ENCODE peak calls at places on chromosomes 2 and 18, in five cellular contexts. B is breast epithelium, S is transverse colon, Q is suprapubic skin, Z is spleen. W is an unnamed sample. For H3K9me3, the result is how much of the 10 kb centered on the place peaks cover.

GRCh38 chr2:172374318-172375240 is 52.8 kb upstream of the ITGA6 start:
- DNase-seq in B (no peak), S (no peak), Q (no peak), Z (no peak), W (no peak)

GRCh38 chr2:144261336-144261735 is 258.6 kb downstream of the ZEB2 start:
- DNase-seq in B (no peak), S (no peak), Q (no peak), Z (no peak), W (no peak)

GRCh38 chr2:236862961-236863728 is 222.5 kb upstream of the COPS8 start:
- DNase-seq in B (peak), S (no peak), Q (peak), Z (no peak), W (no peak)

GRCh38 chr2:231483398-231484329 is 19.4 kb upstream of the NCL start:
- DNase-seq in B (peak), S (peak), Q (no peak), Z (peak), W (no peak)

GRCh38 chr18:446941-447560 is 53.5 kb downstream of the COLEC12 start:
- DNase-seq in B (no peak), S (no peak), Q (no peak), Z (no peak), W (no peak)

GRCh38 chr2:134408791-134409190 is 154.9 kb downstream of the MGAT5 start:
- DNase-seq in B (no peak), S (no peak), Q (no peak), Z (no peak), W (no peak)

GRCh38 chr2:86280191-86280667 is 57.2 kb downstream of the REEP1 start:
- DNase-seq in B (no peak), S (no peak), Q (no peak), Z (no peak), W (no peak)

GRCh38 chr2:12514168-12514567 is 202.6 kb upstream of the TRIB2 start:
- DNase-seq in B (no peak), S (no peak), Q (no peak), Z (no peak), W (no peak)

GRCh38 chr2:134715932-134716643 is 2.7 kb downstream of the TMEM163 start:
- DNase-seq in B (no peak), S (no peak), Q (no peak), Z (no peak), W (no peak)

GRCh38 chr18:63422087-63422861 is at the start of gene VPS4B:
- DNase-seq in B (peak), S (peak), Q (peak), Z (peak), W (peak)

GRCh38 chr2:189165656-189166380 is 13.7 kb downstream of the COL5A2 start:
- DNase-seq in B (no peak), S (no peak), Q (no peak), Z (no peak), W (no peak)

GRCh38 chr2:144501118-144501517 is 18.8 kb downstream of the ZEB2 start:
- DNase-seq in B (no peak), S (no peak), Q (no peak), Z (no peak), W (no peak)

GRCh38 chr18:6785411-6785810 is 55.9 kb downstream of the ARHGAP28 start:
- DNase-seq in B (no peak), S (no peak), Q (no peak), Z (no peak), W (no peak)

GRCh38 chr2:85502720-85503119 is 36.2 kb upstream of the MAT2A start:
- DNase-seq in B (no peak), S (no peak), Q (no peak), Z (no peak), W (no peak)

GRCh38 chr18:28778706-28779105 is 601.8 kb upstream of the CDH2 start:
- DNase-seq in B (no peak), S (no peak), Q (no peak), Z (no peak), W (no peak)

GRCh38 chr2:32119161-32119560 is 46.5 kb upstream of the SLC30A6 start:
- DNase-seq in B (no peak), S (no peak), Q (no peak), Z (no peak), W (no peak)

GRCh38 chr2:3645745-3646389 is 12.1 kb upstream of the ALLC start:
- DNase-seq in B (no peak), S (no peak), Q (no peak), Z (peak), W (no peak)

GRCh38 chr18:61466736-61467135 is 133.5 kb downstream of the CDH20 start:
- DNase-seq in B (no peak), S (no peak), Q (no peak), Z (no peak), W (no peak)

GRCh38 chr2:16615687-16616615 is 49.7 kb downstream of the CYRIA start:
- DNase-seq in B (no peak), S (no peak), Q (no peak), Z (no peak), W (no peak)

GRCh38 chr2:175293776-175294175 is 112.3 kb upstream of the ATP5MC3 start:
- DNase-seq in B (no peak), S (no peak), Q (no peak), Z (no peak), W (no peak)

GRCh38 chr2:239574434-239575156 is 173.8 kb upstream of the HDAC4 start:
- DNase-seq in B (no peak), S (no peak), Q (no peak), Z (peak), W (no peak)

GRCh38 chr2:180938419-180938818 is 42.0 kb upstream of the UBE2E3 start:
- DNase-seq in B (no peak), S (no peak), Q (no peak), Z (no peak), W (no peak)

GRCh38 chr18:55821219-55821618 is 233.2 kb upstream of the TCF4 start:
- DNase-seq in B (no peak), S (no peak), Q (no peak), Z (no peak), W (no peak)

GRCh38 chr2:150610670-150611279 is 123.3 kb upstream of the RND3 start:
- DNase-seq in B (no peak), S (peak), Q (no peak), Z (no peak), W (no peak)

GRCh38 chr2:56199492-56199891 is 15.7 kb downstream of the CCDC85A start:
- DNase-seq in B (no peak), S (no peak), Q (no peak), Z (no peak), W (no peak)

GRCh38 chr2:231563378-231563961 is 29.2 kb upstream of the TEX44 start:
- DNase-seq in B (peak), S (peak), Q (no peak), Z (no peak), W (no peak)

GRCh38 chr2:180520816-180521595 is 459.4 kb upstream of the UBE2E3 start:
- DNase-seq in B (no peak), S (no peak), Q (no peak), Z (no peak), W (no peak)

GRCh38 chr2:9939587-9940485 is 11.7 kb upstream of the GRHL1 start:
- DNase-seq in B (no peak), S (no peak), Q (no peak), Z (no peak), W (no peak)

GRCh38 chr2:174704061-174704460 is 60.2 kb downstream of the CHRNA1 start:
- DNase-seq in B (no peak), S (no peak), Q (no peak), Z (no peak), W (no peak)

GRCh38 chr18:63850010-63850409 is 37.5 kb upstream of the SERPINB2 start:
- DNase-seq in B (no peak), S (no peak), Q (no peak), Z (no peak), W (peak)

GRCh38 chr2:69797235-69797634 is 32.2 kb upstream of the GMCL1 start:
- DNase-seq in B (no peak), S (no peak), Q (no peak), Z (no peak), W (no peak)

GRCh38 chr2:309148-309969 is 21.5 kb upstream of the ALKAL2 start:
- DNase-seq in B (no peak), S (no peak), Q (no peak), Z (no peak), W (no peak)

GRCh38 chr2:89833116-89833779 is 1141.8 kb downstream of the RPIA start:
- DNase-seq in B (no peak), S (no peak), Q (no peak), Z (no peak), W (peak)

GRCh38 chr18:25169701-25170100 is 182.3 kb downstream of the ZNF521 start:
- DNase-seq in B (no peak), S (no peak), Q (no peak), Z (no peak), W (no peak)

GRCh38 chr18:11005528-11005927 is 143.8 kb downstream of the PIEZO2 start:
- DNase-seq in B (no peak), S (peak), Q (no peak), Z (no peak), W (no peak)

GRCh38 chr18:57581301-57581934 is 5.1 kb downstream of the FECH start:
- DNase-seq in B (no peak), S (peak), Q (no peak), Z (no peak), W (no peak)

GRCh38 chr2:159151198-159152118 is 135.0 kb downstream of the WDSUB1 start:
- DNase-seq in B (no peak), S (peak), Q (no peak), Z (no peak), W (no peak)

GRCh38 chr2:159150208-159150607 is 136.3 kb downstream of the WDSUB1 start:
- DNase-seq in B (no peak), S (no peak), Q (no peak), Z (no peak), W (no peak)

GRCh38 chr2:159148891-159149290 is 137.6 kb downstream of the WDSUB1 start:
- DNase-seq in B (no peak), S (no peak), Q (no peak), Z (no peak), W (no peak)

GRCh38 chr2:159147687-159148086 is 138.8 kb downstream of the WDSUB1 start:
- DNase-seq in B (no peak), S (no peak), Q (no peak), Z (no peak), W (no peak)

GRCh38 chr2:159149786-159150185 is 136.7 kb downstream of the WDSUB1 start:
- DNase-seq in B (no peak), S (no peak), Q (no peak), Z (no peak), W (no peak)
- H3K9me3 ChIP-seq in B (under half), S (under half), Q (under half), Z (under half), W (under half)

GRCh38 chr2:176493221-176493825 is 224.1 kb downstream of the MTX2 start:
- DNase-seq in B (no peak), S (no peak), Q (no peak), Z (no peak), W (no peak)

GRCh38 chr2:176493909-176494308 is 224.7 kb downstream of the MTX2 start:
- DNase-seq in B (no peak), S (no peak), Q (no peak), Z (no peak), W (no peak)

GRCh38 chr2:176490061-176490861 is 221.0 kb downstream of the MTX2 start:
- DNase-seq in B (no peak), S (no peak), Q (no peak), Z (no peak), W (no peak)

GRCh38 chr2:176492583-176492982 is 223.3 kb downstream of the MTX2 start:
- DNase-seq in B (no peak), S (no peak), Q (no peak), Z (no peak), W (no peak)

GRCh38 chr2:176491172-176491904 is 222.1 kb downstream of the MTX2 start:
- DNase-seq in B (peak), S (no peak), Q (peak), Z (no peak), W (peak)
- TF ChIP-seq POLR2AphosphoS5 in B (peak), S (peak), Q (peak), Z (no peak), W (peak)

GRCh38 chr2:64996914-64997313 is 7.7 kb downstream of the SLC1A4 start:
- DNase-seq in B (no peak), S (no peak), Q (no peak), Z (no peak), W (no peak)
- TF ChIP-seq CTCF in B (no peak), S (no peak), Q (no peak), Z (no peak), W (no peak)

DNA sequence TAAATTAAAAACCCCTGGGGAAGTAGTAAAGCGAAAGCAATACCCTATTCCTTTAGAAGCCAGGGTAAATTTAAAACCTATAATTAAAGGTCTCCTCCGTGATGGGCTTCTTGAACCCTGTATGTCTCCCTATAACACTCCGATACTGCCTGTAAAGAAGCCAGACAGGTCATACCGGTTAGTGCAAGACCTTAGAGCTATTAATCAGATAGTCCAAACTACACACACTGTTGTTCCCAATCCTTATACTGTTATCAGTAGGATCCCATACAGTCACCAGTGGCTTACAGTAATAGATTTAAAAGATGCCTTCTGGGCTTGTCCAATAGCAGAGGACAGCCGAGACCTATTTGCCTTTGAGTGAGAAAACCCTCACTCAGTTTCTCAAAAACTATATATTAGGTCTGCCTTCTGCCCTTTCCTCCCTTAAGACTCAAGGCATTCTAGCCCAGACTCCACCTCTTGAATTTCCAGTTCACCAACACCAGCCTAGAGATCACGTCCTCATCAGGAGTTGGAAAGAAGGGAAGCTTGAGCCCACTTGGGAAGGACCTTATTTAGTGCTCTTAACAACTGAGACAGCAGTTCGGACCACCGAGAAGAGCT is 12.4 kb upstream of the SAP130 start:
- DNase-seq in B (no peak), S (no peak), Q (no peak), Z (no peak), W (no peak)
- H3K9me3 ChIP-seq in B (under half), S (under half), Q (under half), Z (under half), W (under half)

GRCh38 chr2:42797281-42797680 is 4.9 kb upstream of the HAAO start:
- DNase-seq in B (no peak), S (no peak), Q (no peak), Z (no peak), W (no peak)
- TF ChIP-seq POLR2AphosphoS5 in B (no peak), S (no peak), Q (no peak), Z (no peak), W (no peak)

GRCh38 chr2:20666114-20666363 is 905 bp upstream of the GDF7 start:
- DNase-seq in B (no peak), S (no peak), Q (no peak), Z (no peak), W (no peak)

GRCh38 chr2:20665261-20666113 is 1.5 kb upstream of the GDF7 start:
- DNase-seq in B (no peak), S (no peak), Q (no peak), Z (no peak), W (no peak)

GRCh38 chr2:20667151-20667530 is 197 bp downstream of the GDF7 start:
- DNase-seq in B (no peak), S (no peak), Q (no peak), Z (no peak), W (no peak)

GRCh38 chr2:20667531-20668401 is 822 bp downstream of the GDF7 start:
- DNase-seq in B (no peak), S (no peak), Q (no peak), Z (no peak), W (no peak)

DNA sequence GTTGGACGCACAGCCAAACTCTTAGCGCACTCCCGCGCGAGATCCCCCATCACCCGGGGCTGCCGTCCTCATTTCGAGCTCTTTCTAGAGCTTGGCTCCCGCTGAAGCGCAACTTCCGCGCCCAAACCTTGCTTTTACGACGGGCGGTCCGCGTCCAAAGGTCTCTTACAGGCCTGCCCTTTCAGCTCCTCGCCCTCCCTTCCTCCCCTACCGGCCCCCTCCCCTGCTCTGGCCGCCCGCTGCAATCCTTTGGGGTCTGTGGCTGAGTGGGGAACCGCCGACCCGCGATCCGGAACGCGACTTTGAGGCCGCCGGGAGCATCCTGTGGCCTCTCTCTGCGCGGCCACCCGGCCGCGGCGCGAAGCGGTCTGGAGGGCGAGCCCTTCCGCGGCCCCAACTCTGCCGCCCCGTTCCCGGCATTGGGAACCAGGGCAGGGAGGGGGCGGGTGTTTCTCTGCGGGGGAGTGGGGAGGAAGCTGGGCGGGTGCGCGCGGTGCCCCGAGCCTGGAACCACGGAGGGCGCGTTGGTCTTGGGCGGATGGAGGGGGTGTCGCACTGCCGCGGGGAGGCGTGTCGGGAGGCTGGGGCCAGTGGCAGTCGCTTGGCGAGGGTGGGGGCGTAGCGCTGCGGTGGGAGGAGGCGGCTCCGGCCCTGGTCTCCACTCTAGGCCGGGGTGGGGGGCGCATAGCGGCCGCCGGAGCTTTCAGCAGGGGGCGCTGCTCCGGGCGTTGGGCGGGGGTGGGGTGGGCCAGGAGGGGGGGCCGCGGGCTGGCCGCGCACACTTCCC is at the start of gene GDF7:
- DNase-seq in B (no peak), S (peak), Q (no peak), Z (peak), W (no peak)
- TF ChIP-seq CTCF in B (no peak), S (no peak), Q (peak), Z (no peak), W (peak)

GRCh38 chr2:80454628-80455027 is 150.1 kb upstream of the LRRTM1 start:
- DNase-seq in B (no peak), S (no peak), Q (no peak), Z (peak), W (no peak)
- H3K9me3 ChIP-seq in B (under half), S (under half), Q (under half), Z (under half), W (under half)

GRCh38 chr2:46942891-46943626 is 27.5 kb upstream of the MCFD2 start:
- DNase-seq in B (no peak), S (no peak), Q (no peak), Z (no peak), W (no peak)
- TF ChIP-seq POLR2AphosphoS5 in B (no peak), S (no peak), Q (no peak), Z (no peak), W (no peak)

DNA sequence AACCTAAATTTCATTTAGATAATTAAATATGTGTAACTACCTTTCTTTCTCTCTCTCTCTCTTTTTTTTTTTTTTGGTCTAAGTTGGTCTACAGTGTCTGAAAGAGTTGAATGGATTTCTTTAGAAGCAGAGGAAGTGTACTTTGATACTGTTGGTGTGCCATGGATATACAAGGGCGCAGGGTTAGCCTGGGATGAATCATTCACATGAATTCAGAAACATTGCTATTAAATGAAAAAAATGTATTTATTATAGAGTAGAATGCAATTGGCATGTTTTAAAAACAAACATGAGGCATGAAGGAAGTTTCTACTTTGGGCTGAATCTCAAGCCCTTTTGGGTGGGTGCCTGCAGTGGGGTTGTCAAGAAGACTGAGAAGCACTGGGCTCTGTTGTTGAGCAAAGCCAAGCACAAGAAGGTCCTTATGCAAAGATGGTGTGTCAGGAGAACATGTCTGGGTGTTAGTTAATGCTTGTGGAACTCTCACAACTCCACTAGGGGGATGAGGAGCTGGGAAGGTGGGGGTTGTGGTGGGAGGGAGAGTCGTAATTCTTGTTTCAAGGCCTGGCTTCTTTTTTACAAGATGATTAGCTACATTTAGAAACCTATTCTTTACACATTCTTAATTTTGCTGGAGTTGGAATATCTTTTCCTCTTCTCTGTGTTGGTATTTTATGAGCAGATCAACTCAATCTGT is 57.9 kb downstream of the LYPD6 start:
- DNase-seq in B (no peak), S (no peak), Q (no peak), Z (no peak), W (no peak)
- TF ChIP-seq CTCF in B (no peak), S (no peak), Q (no peak), Z (no peak), W (no peak)

DNA sequence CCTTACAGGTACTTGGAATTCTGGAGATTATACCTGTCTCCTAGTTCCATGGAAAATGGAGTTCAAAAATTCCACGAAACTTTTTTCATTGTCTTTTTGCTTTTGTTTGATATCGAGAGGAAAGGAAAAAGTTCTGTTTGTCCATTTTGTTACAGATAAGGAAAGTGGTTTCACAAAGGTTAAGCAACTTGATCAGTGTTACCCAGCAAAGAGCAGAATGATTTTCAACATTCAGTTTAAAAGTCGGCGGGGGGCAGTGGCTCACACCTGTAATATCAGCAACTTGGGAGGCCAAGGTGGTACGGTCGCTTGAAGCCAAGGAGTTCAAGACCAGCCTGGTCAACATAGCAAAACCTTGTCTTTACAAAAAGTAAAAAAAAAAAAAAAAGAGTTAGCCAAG is 118.8 kb downstream of the LDLRAD4 start:
- DNase-seq in B (no peak), S (no peak), Q (no peak), Z (no peak), W (no peak)
- H3K9me3 ChIP-seq in B (under half), S (under half), Q (under half), Z (under half), W (under half)

W was measured in prostate gland.